ENCODE peak calls at places on chromosomes 16 and 17, in nine cellular contexts. U is breast epithelium, K is AG09319, X is progenitor cell of endocrine pancreas, J is OCI-LY7, A is dorsolateral prefrontal cortex, V is tibial artery, Y is fibroblast of pulmonary artery, M is GM06990. T is an unnamed sample.

GRCh38 chr17:1989135-1989534 is 36.0 kb downstream of the RTN4RL1 start:
- DNase-seq in V (peak), Y (peak), M (no peak), U (no peak), J (no peak), X (no peak), K (peak), A (peak), T (peak)

GRCh38 chr16:88973007-88973410 is 4.0 kb downstream of the CBFA2T3 start:
- DNase-seq in X (no peak), J (no peak), M (no peak), K (no peak), Y (no peak), A (no peak), V (no peak), U (no peak), T (no peak)

GRCh38 chr16:19315889-19316288 is 30.4 kb downstream of the CLEC19A start:
- DNase-seq in K (no peak), U (no peak), J (no peak), A (no peak), X (no peak), Y (no peak), M (no peak), V (no peak), T (no peak)

GRCh38 chr16:8935989-8936388 is 27.7 kb downstream of the USP7 start:
- DNase-seq in A (no peak), J (peak), K (no peak), Y (no peak), M (peak), V (no peak), U (no peak), X (no peak), T (no peak)

GRCh38 chr16:85415196-85415988 is 197.7 kb upstream of the GSE1 start:
- DNase-seq in Y (no peak), J (no peak), K (no peak), X (no peak), M (no peak), U (no peak), V (peak), A (peak), T (no peak)

GRCh38 chr16:1706386-1707192 is 594 bp downstream of the MAPK8IP3 start:
- DNase-seq in J (peak), A (no peak), U (no peak), Y (peak), K (no peak), V (no peak), X (no peak), M (no peak), T (no peak)

GRCh38 chr17:75738218-75738802 is 17.1 kb downstream of the ITGB4 start:
- DNase-seq in J (peak), A (peak), X (no peak), M (peak), Y (peak), V (no peak), U (no peak), K (no peak), T (no peak)

GRCh38 chr16:87484487-87485331 is 8.1 kb downstream of the ZCCHC14 start:
- DNase-seq in V (no peak), M (no peak), X (no peak), U (no peak), K (no peak), J (no peak), Y (no peak), A (no peak), T (no peak)

GRCh38 chr17:42329025-42329976 is 41.0 kb downstream of the STAT5A start:
- DNase-seq in A (no peak), Y (peak), J (no peak), M (no peak), X (no peak), U (no peak), V (no peak), K (no peak), T (no peak)

GRCh38 chr17:42339221-42339620 is 49.0 kb downstream of the STAT3 start:
- DNase-seq in J (no peak), U (no peak), Y (no peak), A (no peak), M (no peak), X (no peak), K (no peak), V (no peak), T (no peak)

GRCh38 chr17:42337442-42337841 is 49.1 kb downstream of the STAT5A start:
- DNase-seq in Y (no peak), M (peak), A (no peak), V (no peak), K (peak), U (no peak), X (no peak), J (no peak), T (no peak)

GRCh38 chr17:42333053-42333452 is 44.8 kb downstream of the STAT5A start:
- DNase-seq in J (no peak), X (no peak), K (no peak), Y (no peak), V (no peak), M (no peak), U (no peak), A (no peak), T (no peak)

DNA sequence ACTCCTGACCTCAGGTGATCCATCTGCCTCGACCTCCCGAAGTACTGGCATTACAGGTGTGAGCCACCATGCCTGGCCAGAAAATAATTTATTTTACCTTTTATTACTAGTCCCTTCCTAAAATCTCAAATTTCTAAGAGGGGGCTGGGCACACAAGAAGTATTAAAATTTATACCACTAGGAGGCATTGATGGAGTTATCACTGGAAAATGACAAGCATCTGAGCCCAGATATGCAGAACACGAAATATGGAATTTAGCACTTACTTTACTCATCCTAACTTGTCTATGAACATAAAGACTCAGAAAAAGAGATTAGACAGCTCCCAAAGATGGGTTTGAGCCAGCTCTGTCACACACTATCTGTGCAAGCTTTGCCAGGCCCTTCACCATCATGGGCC is 46.4 kb downstream of the STAT5A start:
- DNase-seq in V (no peak), K (no peak), Y (no peak), A (no peak), X (no peak), M (no peak), J (no peak), U (no peak), T (no peak)
- TF ChIP-seq CTCF in V (no peak), K (peak), Y (peak), A (no peak), X (no peak), M (no peak), J (peak), U (no peak), T (no peak)

GRCh38 chr17:38609280-38610031 is 3.7 kb upstream of the SRCIN1 start:
- DNase-seq in K (no peak), X (no peak), Y (no peak), M (no peak), U (no peak), A (no peak), J (no peak), V (no peak), T (no peak)
- TF ChIP-seq CTCF in K (no peak), X (no peak), Y (peak), M (no peak), U (no peak), A (no peak), J (peak), V (no peak), T (no peak)

GRCh38 chr17:44378171-44378705 is 11.2 kb downstream of the ITGA2B start:
- DNase-seq in V (no peak), A (no peak), U (no peak), X (no peak), J (no peak), M (no peak), Y (no peak), K (no peak), T (no peak)

GRCh38 chr17:44376779-44377178 is 12.7 kb downstream of the ITGA2B start:
- DNase-seq in V (no peak), J (no peak), U (no peak), X (no peak), M (no peak), K (no peak), A (no peak), Y (no peak), T (no peak)

GRCh38 chr17:44374306-44375195 is 10.9 kb upstream of the FAM171A2 start:
- DNase-seq in Y (no peak), V (no peak), X (no peak), U (no peak), M (no peak), J (no peak), A (no peak), K (no peak), T (no peak)

GRCh38 chr17:44375196-44376017 is 11.8 kb upstream of the FAM171A2 start:
- DNase-seq in M (no peak), V (no peak), Y (no peak), J (no peak), X (no peak), A (no peak), U (no peak), K (no peak), T (no peak)

DNA sequence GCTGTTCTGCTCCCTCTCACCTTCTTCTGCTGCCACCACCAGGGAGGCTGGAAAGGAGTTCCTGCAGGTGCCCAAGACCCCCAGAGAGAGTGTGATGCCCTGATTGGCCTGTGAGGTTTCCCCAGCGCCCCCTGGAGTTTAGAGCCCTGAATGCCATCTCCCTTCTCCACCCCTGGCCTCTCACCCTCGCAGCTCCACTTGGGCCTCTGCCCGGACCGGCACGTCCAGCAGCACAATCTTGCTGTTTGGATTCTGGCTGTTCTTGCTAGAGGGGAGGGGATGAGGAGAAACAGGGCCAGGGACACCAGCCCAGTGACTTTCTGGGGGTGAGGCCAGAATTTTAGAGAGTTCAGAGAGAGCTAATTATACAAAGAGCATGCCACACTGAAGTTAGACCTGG is 12.5 kb upstream of the FAM171A2 start:
- DNase-seq in K (no peak), Y (peak), M (no peak), A (no peak), U (no peak), J (peak), V (no peak), X (no peak), T (no peak)
- TF ChIP-seq CTCF in K (peak), Y (peak), M (peak), A (no peak), U (no peak), J (peak), V (no peak), X (peak), T (no peak)

GRCh38 chr16:6165330-6165984 is 1067.9 kb upstream of the EEF2KMT start:
- DNase-seq in K (no peak), U (no peak), A (no peak), X (no peak), M (no peak), J (no peak), Y (no peak), V (no peak), T (no peak)
- TF ChIP-seq CTCF in K (no peak), U (no peak), A (peak), X (peak), M (no peak), J (peak), Y (no peak), V (no peak), T (no peak)

GRCh38 chr16:11254913-11255736 is 879 bp downstream of the SOCS1 start:
- DNase-seq in U (peak), K (no peak), A (no peak), V (peak), Y (peak), J (peak), M (peak), X (peak), T (no peak)
- TF ChIP-seq CTCF in U (no peak), K (no peak), A (no peak), V (peak), Y (no peak), J (no peak), M (no peak), X (peak), T (no peak)

GRCh38 chr17:81436294-81436849 is 41.1 kb downstream of the BAHCC1 start:
- DNase-seq in X (no peak), U (no peak), J (no peak), V (no peak), K (no peak), M (no peak), A (no peak), Y (no peak), T (no peak)
- TF ChIP-seq CTCF in X (no peak), U (no peak), J (no peak), V (no peak), K (no peak), M (no peak), A (no peak), Y (no peak), T (no peak)